ENCODE peak calls at places on chromosomes 7 and 10, in five cellular contexts. One of them, this sample, is unnamed.
A peak's percentile ranks its signal among the peaks of the same experiment; 100 is the strongest.

GRCh38 chr7:1758859-1759521 is 88.9 kb downstream of the ELFN1 start:
- DNase-seq in astrocyte of the spinal cord: no peak
- DNase-seq in GM06990: no peak
- DNase-seq in astrocyte: no peak
- DNase-seq in cardiac muscle cell: no peak
- DNase-seq in this sample: no peak

GRCh38 chr10:3222068-3222467 is 49.5 kb upstream of the PITRM1 start:
- DNase-seq in astrocyte of the spinal cord: peak; percentile 57
- DNase-seq in GM06990: no peak
- DNase-seq in astrocyte: peak; percentile 26
- DNase-seq in cardiac muscle cell: peak; percentile 39
- DNase-seq in this sample: no peak

GRCh38 chr7:6621195-6622128 is 6.1 kb downstream of the ZNF853 start:
- DNase-seq in astrocyte of the spinal cord: no peak
- DNase-seq in GM06990: no peak
- DNase-seq in astrocyte: no peak
- DNase-seq in cardiac muscle cell: no peak
- DNase-seq in this sample: no peak

GRCh38 chr7:155483868-155484325 is 26.0 kb downstream of the EN2 start:
- DNase-seq in astrocyte of the spinal cord: no peak
- DNase-seq in GM06990: no peak
- DNase-seq in astrocyte: no peak
- DNase-seq in cardiac muscle cell: peak; percentile 39
- DNase-seq in this sample: no peak

GRCh38 chr7:50369408-50370026 is 65.0 kb downstream of the IKZF1 start:
- DNase-seq in astrocyte of the spinal cord: no peak
- DNase-seq in GM06990: peak; percentile 25
- DNase-seq in astrocyte: no peak
- DNase-seq in cardiac muscle cell: peak; percentile 9
- DNase-seq in this sample: no peak

GRCh38 chr10:64134676-64135075 is 613.5 kb downstream of the REEP3 start:
- DNase-seq in astrocyte of the spinal cord: no peak
- DNase-seq in GM06990: no peak
- DNase-seq in astrocyte: no peak
- DNase-seq in cardiac muscle cell: no peak
- DNase-seq in this sample: no peak

GRCh38 chr7:23210502-23210901 is 28.7 kb downstream of the NUP42 start:
- DNase-seq in astrocyte of the spinal cord: no peak
- DNase-seq in GM06990: no peak
- DNase-seq in astrocyte: no peak
- DNase-seq in cardiac muscle cell: no peak
- DNase-seq in this sample: no peak

GRCh38 chr7:127822822-127823508 is 171.0 kb downstream of the SND1 start:
- DNase-seq in astrocyte of the spinal cord: no peak
- DNase-seq in GM06990: no peak
- DNase-seq in astrocyte: no peak
- DNase-seq in cardiac muscle cell: no peak
- DNase-seq in this sample: no peak

GRCh38 chr7:19375986-19376385 is 230.8 kb upstream of the FERD3L start:
- DNase-seq in astrocyte of the spinal cord: no peak
- DNase-seq in GM06990: no peak
- DNase-seq in astrocyte: no peak
- DNase-seq in cardiac muscle cell: no peak
- DNase-seq in this sample: no peak

GRCh38 chr10:52729259-52730104 is 43.1 kb downstream of the MBL2 start:
- DNase-seq in astrocyte of the spinal cord: peak; percentile 51
- DNase-seq in GM06990: no peak
- DNase-seq in astrocyte: peak; percentile 7
- DNase-seq in cardiac muscle cell: peak; percentile 61
- DNase-seq in this sample: no peak

GRCh38 chr7:113831509-113831908 is 87.3 kb downstream of the PPP1R3A start:
- DNase-seq in astrocyte of the spinal cord: peak; percentile 85
- DNase-seq in GM06990: no peak
- DNase-seq in astrocyte: peak; percentile 6
- DNase-seq in cardiac muscle cell: no peak
- DNase-seq in this sample: no peak

GRCh38 chr7:73738220-73738611 is 386 bp downstream of the ABHD11 start:
- DNase-seq in astrocyte of the spinal cord: peak; percentile 50
- DNase-seq in GM06990: peak; percentile 75
- DNase-seq in astrocyte: peak; percentile 17
- DNase-seq in cardiac muscle cell: peak; percentile 66
- DNase-seq in this sample: no peak

GRCh38 chr10:80477813-80478212 is 23.7 kb downstream of the TSPAN14 start:
- DNase-seq in astrocyte of the spinal cord: peak; percentile 93
- DNase-seq in GM06990: no peak
- DNase-seq in astrocyte: peak; percentile 88
- DNase-seq in cardiac muscle cell: peak; percentile 82
- DNase-seq in this sample: no peak

GRCh38 chr7:132764762-132765161 is 188.5 kb upstream of the PLXNA4 start:
- DNase-seq in astrocyte of the spinal cord: no peak
- DNase-seq in GM06990: no peak
- DNase-seq in astrocyte: no peak
- DNase-seq in cardiac muscle cell: no peak
- DNase-seq in this sample: no peak

GRCh38 chr7:73624669-73625001 is 313 bp upstream of the MLXIPL start:
- DNase-seq in astrocyte of the spinal cord: no peak
- DNase-seq in GM06990: no peak
- DNase-seq in astrocyte: no peak
- DNase-seq in cardiac muscle cell: no peak
- DNase-seq in this sample: no peak

GRCh38 chr10:76086571-76087260 is 655.3 kb downstream of the LRMDA start:
- DNase-seq in astrocyte of the spinal cord: peak; percentile 87
- DNase-seq in GM06990: no peak
- DNase-seq in astrocyte: peak; percentile 97
- DNase-seq in cardiac muscle cell: peak; percentile 80
- DNase-seq in this sample: no peak
- TF ChIP-seq CTCF in astrocyte of the spinal cord: peak; percentile 64
- TF ChIP-seq CTCF in GM06990: peak; percentile 49
- TF ChIP-seq CTCF in astrocyte: peak; percentile 44
- TF ChIP-seq CTCF in cardiac muscle cell: peak; percentile 45
- TF ChIP-seq CTCF in this sample: peak; percentile 28

GRCh38 chr10:95451150-95451549 is 110.0 kb downstream of the SORBS1 start:
- DNase-seq in astrocyte of the spinal cord: no peak
- DNase-seq in GM06990: no peak
- DNase-seq in astrocyte: no peak
- DNase-seq in cardiac muscle cell: no peak
- DNase-seq in this sample: no peak
- TF ChIP-seq CTCF in astrocyte of the spinal cord: no peak
- TF ChIP-seq CTCF in GM06990: no peak
- TF ChIP-seq CTCF in astrocyte: no peak
- TF ChIP-seq CTCF in cardiac muscle cell: no peak
- TF ChIP-seq CTCF in this sample: no peak

GRCh38 chr7:122550545-122550944 is 148.4 kb downstream of the RNF133 start:
- DNase-seq in astrocyte of the spinal cord: peak; percentile 18
- DNase-seq in GM06990: no peak
- DNase-seq in astrocyte: peak; percentile 1
- DNase-seq in cardiac muscle cell: peak; percentile 7
- DNase-seq in this sample: no peak
- TF ChIP-seq CTCF in astrocyte of the spinal cord: no peak
- TF ChIP-seq CTCF in GM06990: peak; percentile 12
- TF ChIP-seq CTCF in astrocyte: no peak
- TF ChIP-seq CTCF in cardiac muscle cell: no peak
- TF ChIP-seq CTCF in this sample: no peak

DNA sequence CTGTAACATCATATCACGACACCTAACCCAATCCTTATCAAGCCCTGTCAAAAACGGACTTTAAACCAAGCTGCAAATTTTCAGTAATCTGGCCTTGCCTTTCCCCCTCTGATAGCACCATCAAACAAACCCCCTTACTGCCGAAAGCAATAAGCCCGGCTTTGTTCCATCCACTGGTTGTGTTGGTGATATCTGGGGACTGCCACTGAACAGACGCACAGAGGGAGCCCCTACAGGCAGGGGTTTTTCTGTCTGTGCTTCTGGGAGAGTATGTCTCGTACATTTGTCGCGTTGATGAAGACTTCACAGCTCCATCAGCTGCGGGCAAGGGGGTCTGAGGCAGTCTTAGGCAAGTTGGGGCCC is 550 bp upstream of the PLAU start:
- DNase-seq in astrocyte of the spinal cord: peak; percentile 39
- DNase-seq in GM06990: no peak
- DNase-seq in astrocyte: no peak
- DNase-seq in cardiac muscle cell: no peak
- DNase-seq in this sample: no peak
- TF ChIP-seq CTCF in astrocyte of the spinal cord: peak; percentile 15
- TF ChIP-seq CTCF in GM06990: no peak
- TF ChIP-seq CTCF in astrocyte: peak; percentile 3
- TF ChIP-seq CTCF in cardiac muscle cell: peak; percentile 6
- TF ChIP-seq CTCF in this sample: no peak

GRCh38 chr10:14971867-14972448 is 12.8 kb downstream of the MEIG1 start:
- DNase-seq in astrocyte of the spinal cord: peak; percentile 13
- DNase-seq in GM06990: no peak
- DNase-seq in astrocyte: no peak
- DNase-seq in cardiac muscle cell: peak; percentile 38
- DNase-seq in this sample: no peak

GRCh38 chr10:14975672-14976273 is 16.6 kb downstream of the MEIG1 start:
- DNase-seq in astrocyte of the spinal cord: no peak
- DNase-seq in GM06990: no peak
- DNase-seq in astrocyte: no peak
- DNase-seq in cardiac muscle cell: no peak
- DNase-seq in this sample: no peak
- TF ChIP-seq CTCF in astrocyte of the spinal cord: peak; percentile 27
- TF ChIP-seq CTCF in GM06990: peak; percentile 34
- TF ChIP-seq CTCF in astrocyte: peak; percentile 9
- TF ChIP-seq CTCF in cardiac muscle cell: peak; percentile 11
- TF ChIP-seq CTCF in this sample: peak; percentile 21

This sample was measured in osteocyte.